ENCODE peak calls at places on chromosome 3, in four cellular contexts. One of them, this sample, is unnamed.

GRCh38 chr3:172448661-172449467 is 608 bp upstream of the GHSR start:
- DNase-seq in NT2/D1: no peak
- DNase-seq in RWPE1: no peak
- DNase-seq in transverse colon: no peak
- DNase-seq in this sample: peak; percentile 30

GRCh38 chr3:50609071-50609742 is 2.4 kb downstream of the CISH start:
- DNase-seq in NT2/D1: no peak
- DNase-seq in RWPE1: no peak
- DNase-seq in transverse colon: no peak
- DNase-seq in this sample: no peak

GRCh38 chr3:126100216-126100615 is 16.3 kb upstream of the SLC41A3 start:
- DNase-seq in transverse colon: no peak
- DNase-seq in NT2/D1: no peak
- DNase-seq in RWPE1: no peak
- DNase-seq in this sample: no peak

GRCh38 chr3:114217266-114217665 is 20.1 kb downstream of the ZNF80 start:
- DNase-seq in NT2/D1: no peak
- DNase-seq in transverse colon: no peak
- DNase-seq in RWPE1: no peak
- DNase-seq in this sample: no peak

GRCh38 chr3:132464066-132464465 is 46.8 kb downstream of the DNAJC13 start:
- DNase-seq in NT2/D1: no peak
- DNase-seq in transverse colon: no peak
- DNase-seq in RWPE1: no peak
- DNase-seq in this sample: no peak

GRCh38 chr3:52182203-52182602 is 15.8 kb upstream of the ALAS1 start:
- DNase-seq in RWPE1: no peak
- DNase-seq in transverse colon: peak; percentile 27
- DNase-seq in NT2/D1: no peak
- DNase-seq in this sample: no peak

GRCh38 chr3:28856796-28857195 is 424.1 kb upstream of the RBMS3 start:
- DNase-seq in NT2/D1: no peak
- DNase-seq in RWPE1: no peak
- DNase-seq in transverse colon: no peak
- DNase-seq in this sample: no peak

GRCh38 chr3:128597900-128598299 is 52.7 kb downstream of the RPN1 start:
- DNase-seq in transverse colon: no peak
- DNase-seq in NT2/D1: no peak
- DNase-seq in RWPE1: no peak
- DNase-seq in this sample: no peak

GRCh38 chr3:130963878-130964277 is 62.7 kb downstream of the ASTE1 start:
- DNase-seq in NT2/D1: peak; percentile 11
- DNase-seq in transverse colon: no peak
- DNase-seq in RWPE1: peak; percentile 70
- DNase-seq in this sample: no peak

GRCh38 chr3:39378092-39378491 is 5.1 kb upstream of the SLC25A38 start:
- DNase-seq in RWPE1: peak; percentile 33
- DNase-seq in transverse colon: peak; percentile 78
- DNase-seq in NT2/D1: peak; percentile 76
- DNase-seq in this sample: peak; percentile 82

GRCh38 chr3:9916734-9917680 is at the start of gene IL17RC:
- DNase-seq in transverse colon: peak; percentile 92
- DNase-seq in RWPE1: peak; percentile 88
- DNase-seq in NT2/D1: peak; percentile 63
- DNase-seq in this sample: peak; percentile 95

GRCh38 chr3:35744419-35744818 is 105.1 kb downstream of the ARPP21 start:
- DNase-seq in NT2/D1: peak; percentile 54
- DNase-seq in transverse colon: no peak
- DNase-seq in RWPE1: no peak
- DNase-seq in this sample: peak; percentile 66

GRCh38 chr3:72234394-72234793 is 449.4 kb upstream of the PROK2 start:
- DNase-seq in NT2/D1: no peak
- DNase-seq in RWPE1: peak; percentile 10
- DNase-seq in transverse colon: no peak
- DNase-seq in this sample: no peak

GRCh38 chr3:51328206-51328605 is 56.9 kb upstream of the MANF start:
- DNase-seq in transverse colon: no peak
- DNase-seq in RWPE1: no peak
- DNase-seq in NT2/D1: no peak
- DNase-seq in this sample: no peak

GRCh38 chr3:94137377-94137776 is 74.5 kb downstream of the NSUN3 start:
- DNase-seq in transverse colon: no peak
- DNase-seq in RWPE1: peak; percentile 8
- DNase-seq in NT2/D1: no peak
- DNase-seq in this sample: no peak

GRCh38 chr3:94101860-94102259 is 39.0 kb downstream of the NSUN3 start:
- DNase-seq in RWPE1: no peak
- DNase-seq in NT2/D1: no peak
- DNase-seq in transverse colon: no peak
- DNase-seq in this sample: no peak